ENCODE peak calls at places on chromosome 17, in five cellular contexts. One of them, this sample, is unnamed.

GRCh38 chr17:43952351-43952723 is 1.4 kb downstream of the PYY start:
- DNase-seq in stimulated activated CD8-positive, alpha-beta memory T cell treated with anti-CD3 and anti-CD28 coated beads, Interleukin-7, amount 100 ng/mL, for 1 hour: no peak
- DNase-seq in DMS153: no peak
- DNase-seq in activated naive CD4-positive, alpha-beta T cell treated with anti-CD3 and anti-CD28 coated beads for 36 hours: no peak
- DNase-seq in dermis blood vessel endothelial cell: peak; percentile 21
- DNase-seq in this sample: no peak

GRCh38 chr17:64767269-64767997 is 105.3 kb upstream of the SMURF2 start:
- DNase-seq in activated naive CD4-positive, alpha-beta T cell treated with anti-CD3 and anti-CD28 coated beads for 36 hours: no peak
- DNase-seq in DMS153: no peak
- DNase-seq in dermis blood vessel endothelial cell: no peak
- DNase-seq in stimulated activated CD8-positive, alpha-beta memory T cell treated with anti-CD3 and anti-CD28 coated beads, Interleukin-7, amount 100 ng/mL, for 1 hour: no peak
- DNase-seq in this sample: no peak

GRCh38 chr17:9645858-9646555 is 690 bp downstream of the USP43 start:
- DNase-seq in dermis blood vessel endothelial cell: peak; percentile 24
- DNase-seq in stimulated activated CD8-positive, alpha-beta memory T cell treated with anti-CD3 and anti-CD28 coated beads, Interleukin-7, amount 100 ng/mL, for 1 hour: no peak
- DNase-seq in activated naive CD4-positive, alpha-beta T cell treated with anti-CD3 and anti-CD28 coated beads for 36 hours: peak; percentile 38
- DNase-seq in DMS153: peak; percentile 0
- DNase-seq in this sample: no peak

GRCh38 chr17:57399690-57400089 is 143.4 kb downstream of the MSI2 start:
- DNase-seq in dermis blood vessel endothelial cell: no peak
- DNase-seq in activated naive CD4-positive, alpha-beta T cell treated with anti-CD3 and anti-CD28 coated beads for 36 hours: no peak
- DNase-seq in DMS153: no peak
- DNase-seq in stimulated activated CD8-positive, alpha-beta memory T cell treated with anti-CD3 and anti-CD28 coated beads, Interleukin-7, amount 100 ng/mL, for 1 hour: no peak
- DNase-seq in this sample: no peak

GRCh38 chr17:27282054-27282501 is 11.8 kb upstream of the WSB1 start:
- DNase-seq in stimulated activated CD8-positive, alpha-beta memory T cell treated with anti-CD3 and anti-CD28 coated beads, Interleukin-7, amount 100 ng/mL, for 1 hour: no peak
- DNase-seq in DMS153: no peak
- DNase-seq in activated naive CD4-positive, alpha-beta T cell treated with anti-CD3 and anti-CD28 coated beads for 36 hours: no peak
- DNase-seq in dermis blood vessel endothelial cell: no peak
- DNase-seq in this sample: no peak

GRCh38 chr17:35051183-35051578 is 12.3 kb downstream of the RFFL start:
- DNase-seq in dermis blood vessel endothelial cell: peak; percentile 42
- DNase-seq in DMS153: peak; percentile 29
- DNase-seq in activated naive CD4-positive, alpha-beta T cell treated with anti-CD3 and anti-CD28 coated beads for 36 hours: peak; percentile 50
- DNase-seq in stimulated activated CD8-positive, alpha-beta memory T cell treated with anti-CD3 and anti-CD28 coated beads, Interleukin-7, amount 100 ng/mL, for 1 hour: no peak
- DNase-seq in this sample: no peak

GRCh38 chr17:29569245-29569950 is 897 bp downstream of the TP53I13 start:
- DNase-seq in stimulated activated CD8-positive, alpha-beta memory T cell treated with anti-CD3 and anti-CD28 coated beads, Interleukin-7, amount 100 ng/mL, for 1 hour: no peak
- DNase-seq in DMS153: no peak
- DNase-seq in dermis blood vessel endothelial cell: no peak
- DNase-seq in activated naive CD4-positive, alpha-beta T cell treated with anti-CD3 and anti-CD28 coated beads for 36 hours: no peak
- DNase-seq in this sample: peak; percentile 23

GRCh38 chr17:47801906-47802305 is 19.7 kb downstream of the OSBPL7 start:
- DNase-seq in dermis blood vessel endothelial cell: no peak
- DNase-seq in DMS153: no peak
- DNase-seq in stimulated activated CD8-positive, alpha-beta memory T cell treated with anti-CD3 and anti-CD28 coated beads, Interleukin-7, amount 100 ng/mL, for 1 hour: no peak
- DNase-seq in activated naive CD4-positive, alpha-beta T cell treated with anti-CD3 and anti-CD28 coated beads for 36 hours: peak; percentile 2
- DNase-seq in this sample: no peak

GRCh38 chr17:75073618-75074047 is 14.1 kb upstream of the SLC16A5 start:
- DNase-seq in DMS153: no peak
- DNase-seq in dermis blood vessel endothelial cell: no peak
- DNase-seq in activated naive CD4-positive, alpha-beta T cell treated with anti-CD3 and anti-CD28 coated beads for 36 hours: no peak
- DNase-seq in stimulated activated CD8-positive, alpha-beta memory T cell treated with anti-CD3 and anti-CD28 coated beads, Interleukin-7, amount 100 ng/mL, for 1 hour: no peak
- DNase-seq in this sample: no peak

GRCh38 chr17:75738218-75738802 is 17.1 kb downstream of the ITGB4 start:
- DNase-seq in stimulated activated CD8-positive, alpha-beta memory T cell treated with anti-CD3 and anti-CD28 coated beads, Interleukin-7, amount 100 ng/mL, for 1 hour: no peak
- DNase-seq in DMS153: no peak
- DNase-seq in activated naive CD4-positive, alpha-beta T cell treated with anti-CD3 and anti-CD28 coated beads for 36 hours: peak; percentile 65
- DNase-seq in dermis blood vessel endothelial cell: no peak
- DNase-seq in this sample: no peak

GRCh38 chr17:77736207-77736600 is 222.3 kb upstream of the TNRC6C start:
- DNase-seq in dermis blood vessel endothelial cell: no peak
- DNase-seq in activated naive CD4-positive, alpha-beta T cell treated with anti-CD3 and anti-CD28 coated beads for 36 hours: no peak
- DNase-seq in DMS153: peak; percentile 67
- DNase-seq in stimulated activated CD8-positive, alpha-beta memory T cell treated with anti-CD3 and anti-CD28 coated beads, Interleukin-7, amount 100 ng/mL, for 1 hour: no peak
- DNase-seq in this sample: no peak

GRCh38 chr17:17379197-17379991 is 76.2 kb downstream of the NT5M start:
- DNase-seq in stimulated activated CD8-positive, alpha-beta memory T cell treated with anti-CD3 and anti-CD28 coated beads, Interleukin-7, amount 100 ng/mL, for 1 hour: no peak
- DNase-seq in dermis blood vessel endothelial cell: no peak
- DNase-seq in DMS153: no peak
- DNase-seq in activated naive CD4-positive, alpha-beta T cell treated with anti-CD3 and anti-CD28 coated beads for 36 hours: no peak
- DNase-seq in this sample: no peak

GRCh38 chr17:52201764-52202571 is 43.5 kb upstream of the CA10 start:
- DNase-seq in DMS153: no peak
- DNase-seq in activated naive CD4-positive, alpha-beta T cell treated with anti-CD3 and anti-CD28 coated beads for 36 hours: no peak
- DNase-seq in stimulated activated CD8-positive, alpha-beta memory T cell treated with anti-CD3 and anti-CD28 coated beads, Interleukin-7, amount 100 ng/mL, for 1 hour: no peak
- DNase-seq in dermis blood vessel endothelial cell: no peak
- DNase-seq in this sample: no peak

GRCh38 chr17:72439893-72440502 is 319.2 kb downstream of the SOX9 start:
- DNase-seq in DMS153: no peak
- DNase-seq in stimulated activated CD8-positive, alpha-beta memory T cell treated with anti-CD3 and anti-CD28 coated beads, Interleukin-7, amount 100 ng/mL, for 1 hour: no peak
- DNase-seq in dermis blood vessel endothelial cell: no peak
- DNase-seq in activated naive CD4-positive, alpha-beta T cell treated with anti-CD3 and anti-CD28 coated beads for 36 hours: no peak
- DNase-seq in this sample: no peak

GRCh38 chr17:17626151-17626805 is 34.8 kb upstream of the PEMT start:
- DNase-seq in activated naive CD4-positive, alpha-beta T cell treated with anti-CD3 and anti-CD28 coated beads for 36 hours: no peak
- DNase-seq in DMS153: peak; percentile 50
- DNase-seq in dermis blood vessel endothelial cell: no peak
- DNase-seq in stimulated activated CD8-positive, alpha-beta memory T cell treated with anti-CD3 and anti-CD28 coated beads, Interleukin-7, amount 100 ng/mL, for 1 hour: no peak
- DNase-seq in this sample: no peak

GRCh38 chr17:10357768-10358167 is 15.0 kb downstream of the MYH13 start:
- DNase-seq in dermis blood vessel endothelial cell: no peak
- DNase-seq in DMS153: no peak
- DNase-seq in stimulated activated CD8-positive, alpha-beta memory T cell treated with anti-CD3 and anti-CD28 coated beads, Interleukin-7, amount 100 ng/mL, for 1 hour: no peak
- DNase-seq in activated naive CD4-positive, alpha-beta T cell treated with anti-CD3 and anti-CD28 coated beads for 36 hours: peak; percentile 46
- DNase-seq in this sample: no peak

GRCh38 chr17:72416054-72416691 is 295.4 kb downstream of the SOX9 start:
- DNase-seq in dermis blood vessel endothelial cell: no peak
- DNase-seq in DMS153: no peak
- DNase-seq in activated naive CD4-positive, alpha-beta T cell treated with anti-CD3 and anti-CD28 coated beads for 36 hours: no peak
- DNase-seq in stimulated activated CD8-positive, alpha-beta memory T cell treated with anti-CD3 and anti-CD28 coated beads, Interleukin-7, amount 100 ng/mL, for 1 hour: no peak
- DNase-seq in this sample: no peak

GRCh38 chr17:81167194-81167524 is 1.1 kb upstream of the AATK start:
- DNase-seq in DMS153: no peak
- DNase-seq in dermis blood vessel endothelial cell: no peak
- DNase-seq in stimulated activated CD8-positive, alpha-beta memory T cell treated with anti-CD3 and anti-CD28 coated beads, Interleukin-7, amount 100 ng/mL, for 1 hour: no peak
- DNase-seq in activated naive CD4-positive, alpha-beta T cell treated with anti-CD3 and anti-CD28 coated beads for 36 hours: no peak
- DNase-seq in this sample: no peak

GRCh38 chr17:7426896-7427488 is 1.6 kb downstream of the SPEM2 start:
- DNase-seq in activated naive CD4-positive, alpha-beta T cell treated with anti-CD3 and anti-CD28 coated beads for 36 hours: no peak
- DNase-seq in stimulated activated CD8-positive, alpha-beta memory T cell treated with anti-CD3 and anti-CD28 coated beads, Interleukin-7, amount 100 ng/mL, for 1 hour: no peak
- DNase-seq in dermis blood vessel endothelial cell: no peak
- DNase-seq in DMS153: no peak
- DNase-seq in this sample: no peak

GRCh38 chr17:64638552-64639198 is 23.4 kb downstream of the SMURF2 start:
- DNase-seq in stimulated activated CD8-positive, alpha-beta memory T cell treated with anti-CD3 and anti-CD28 coated beads, Interleukin-7, amount 100 ng/mL, for 1 hour: no peak
- DNase-seq in DMS153: no peak
- DNase-seq in dermis blood vessel endothelial cell: no peak
- DNase-seq in activated naive CD4-positive, alpha-beta T cell treated with anti-CD3 and anti-CD28 coated beads for 36 hours: no peak
- DNase-seq in this sample: no peak

GRCh38 chr17:74006366-74006765 is 197.1 kb upstream of the RPL38 start:
- DNase-seq in dermis blood vessel endothelial cell: no peak
- DNase-seq in stimulated activated CD8-positive, alpha-beta memory T cell treated with anti-CD3 and anti-CD28 coated beads, Interleukin-7, amount 100 ng/mL, for 1 hour: no peak
- DNase-seq in activated naive CD4-positive, alpha-beta T cell treated with anti-CD3 and anti-CD28 coated beads for 36 hours: no peak
- DNase-seq in DMS153: no peak
- DNase-seq in this sample: no peak

GRCh38 chr17:38704645-38705522 is at the start of gene MLLT6:
- DNase-seq in dermis blood vessel endothelial cell: peak; percentile 80
- DNase-seq in stimulated activated CD8-positive, alpha-beta memory T cell treated with anti-CD3 and anti-CD28 coated beads, Interleukin-7, amount 100 ng/mL, for 1 hour: peak; percentile 52
- DNase-seq in DMS153: peak; percentile 33
- DNase-seq in activated naive CD4-positive, alpha-beta T cell treated with anti-CD3 and anti-CD28 coated beads for 36 hours: peak; percentile 71
- DNase-seq in this sample: peak; percentile 85

GRCh38 chr17:64480951-64481350 is 15.9 kb downstream of the POLG2 start:
- DNase-seq in stimulated activated CD8-positive, alpha-beta memory T cell treated with anti-CD3 and anti-CD28 coated beads, Interleukin-7, amount 100 ng/mL, for 1 hour: no peak
- DNase-seq in dermis blood vessel endothelial cell: no peak
- DNase-seq in DMS153: no peak
- DNase-seq in activated naive CD4-positive, alpha-beta T cell treated with anti-CD3 and anti-CD28 coated beads for 36 hours: no peak
- DNase-seq in this sample: no peak

GRCh38 chr17:63538693-63539595 is 11.3 kb upstream of the DCAF7 start:
- DNase-seq in DMS153: no peak
- DNase-seq in dermis blood vessel endothelial cell: no peak
- DNase-seq in activated naive CD4-positive, alpha-beta T cell treated with anti-CD3 and anti-CD28 coated beads for 36 hours: no peak
- DNase-seq in stimulated activated CD8-positive, alpha-beta memory T cell treated with anti-CD3 and anti-CD28 coated beads, Interleukin-7, amount 100 ng/mL, for 1 hour: no peak
- DNase-seq in this sample: no peak

GRCh38 chr17:40314557-40314953 is 5.6 kb downstream of the RARA start:
- DNase-seq in activated naive CD4-positive, alpha-beta T cell treated with anti-CD3 and anti-CD28 coated beads for 36 hours: peak; percentile 92
- DNase-seq in dermis blood vessel endothelial cell: peak; percentile 97
- DNase-seq in stimulated activated CD8-positive, alpha-beta memory T cell treated with anti-CD3 and anti-CD28 coated beads, Interleukin-7, amount 100 ng/mL, for 1 hour: peak; percentile 79
- DNase-seq in DMS153: peak; percentile 82
- DNase-seq in this sample: peak; percentile 68

GRCh38 chr17:75261336-75262111 is at the start of the genes GGA3 and MRPS7:
- DNase-seq in DMS153: peak; percentile 83
- DNase-seq in dermis blood vessel endothelial cell: peak; percentile 96
- DNase-seq in activated naive CD4-positive, alpha-beta T cell treated with anti-CD3 and anti-CD28 coated beads for 36 hours: peak; percentile 98
- DNase-seq in stimulated activated CD8-positive, alpha-beta memory T cell treated with anti-CD3 and anti-CD28 coated beads, Interleukin-7, amount 100 ng/mL, for 1 hour: peak; percentile 84
- DNase-seq in this sample: peak; percentile 95

GRCh38 chr17:62627219-62627903 is at the start of gene MRC2:
- DNase-seq in activated naive CD4-positive, alpha-beta T cell treated with anti-CD3 and anti-CD28 coated beads for 36 hours: peak; percentile 50
- DNase-seq in stimulated activated CD8-positive, alpha-beta memory T cell treated with anti-CD3 and anti-CD28 coated beads, Interleukin-7, amount 100 ng/mL, for 1 hour: no peak
- DNase-seq in dermis blood vessel endothelial cell: peak; percentile 55
- DNase-seq in DMS153: no peak
- DNase-seq in this sample: peak; percentile 82

GRCh38 chr17:69358688-69359596 is 32.0 kb upstream of the ABCA5 start:
- DNase-seq in stimulated activated CD8-positive, alpha-beta memory T cell treated with anti-CD3 and anti-CD28 coated beads, Interleukin-7, amount 100 ng/mL, for 1 hour: no peak
- DNase-seq in activated naive CD4-positive, alpha-beta T cell treated with anti-CD3 and anti-CD28 coated beads for 36 hours: peak; percentile 31
- DNase-seq in DMS153: no peak
- DNase-seq in dermis blood vessel endothelial cell: peak; percentile 13
- DNase-seq in this sample: no peak

GRCh38 chr17:34706029-34706428 is 126.6 kb downstream of the TMEM132E start:
- DNase-seq in stimulated activated CD8-positive, alpha-beta memory T cell treated with anti-CD3 and anti-CD28 coated beads, Interleukin-7, amount 100 ng/mL, for 1 hour: no peak
- DNase-seq in DMS153: no peak
- DNase-seq in dermis blood vessel endothelial cell: peak; percentile 41
- DNase-seq in activated naive CD4-positive, alpha-beta T cell treated with anti-CD3 and anti-CD28 coated beads for 36 hours: peak; percentile 47
- DNase-seq in this sample: no peak

GRCh38 chr17:46962374-46962790 is 16.7 kb downstream of the RPRML start:
- DNase-seq in stimulated activated CD8-positive, alpha-beta memory T cell treated with anti-CD3 and anti-CD28 coated beads, Interleukin-7, amount 100 ng/mL, for 1 hour: no peak
- DNase-seq in dermis blood vessel endothelial cell: peak; percentile 17
- DNase-seq in DMS153: no peak
- DNase-seq in activated naive CD4-positive, alpha-beta T cell treated with anti-CD3 and anti-CD28 coated beads for 36 hours: no peak
- DNase-seq in this sample: no peak

GRCh38 chr17:45052052-45052772 is 780 bp upstream of the DCAKD start:
- DNase-seq in DMS153: peak; percentile 62
- DNase-seq in activated naive CD4-positive, alpha-beta T cell treated with anti-CD3 and anti-CD28 coated beads for 36 hours: peak; percentile 81
- DNase-seq in stimulated activated CD8-positive, alpha-beta memory T cell treated with anti-CD3 and anti-CD28 coated beads, Interleukin-7, amount 100 ng/mL, for 1 hour: no peak
- DNase-seq in dermis blood vessel endothelial cell: peak; percentile 67
- DNase-seq in this sample: peak; percentile 65

GRCh38 chr17:34781071-34781470 is 180.2 kb downstream of the CCT6B start:
- DNase-seq in DMS153: no peak
- DNase-seq in activated naive CD4-positive, alpha-beta T cell treated with anti-CD3 and anti-CD28 coated beads for 36 hours: no peak
- DNase-seq in dermis blood vessel endothelial cell: no peak
- DNase-seq in stimulated activated CD8-positive, alpha-beta memory T cell treated with anti-CD3 and anti-CD28 coated beads, Interleukin-7, amount 100 ng/mL, for 1 hour: no peak
- DNase-seq in this sample: no peak

GRCh38 chr17:40550608-40551007 is 14.7 kb downstream of the CCR7 start:
- DNase-seq in activated naive CD4-positive, alpha-beta T cell treated with anti-CD3 and anti-CD28 coated beads for 36 hours: peak; percentile 9
- DNase-seq in dermis blood vessel endothelial cell: no peak
- DNase-seq in stimulated activated CD8-positive, alpha-beta memory T cell treated with anti-CD3 and anti-CD28 coated beads, Interleukin-7, amount 100 ng/mL, for 1 hour: no peak
- DNase-seq in DMS153: no peak
- DNase-seq in this sample: peak; percentile 81

GRCh38 chr17:62725791-62726249 is 82.3 kb downstream of the MARCHF10 start:
- DNase-seq in dermis blood vessel endothelial cell: peak; percentile 14
- DNase-seq in stimulated activated CD8-positive, alpha-beta memory T cell treated with anti-CD3 and anti-CD28 coated beads, Interleukin-7, amount 100 ng/mL, for 1 hour: no peak
- DNase-seq in activated naive CD4-positive, alpha-beta T cell treated with anti-CD3 and anti-CD28 coated beads for 36 hours: no peak
- DNase-seq in DMS153: no peak
- DNase-seq in this sample: no peak

GRCh38 chr17:39054111-39054645 is 87.0 kb upstream of the FBXO47 start:
- DNase-seq in activated naive CD4-positive, alpha-beta T cell treated with anti-CD3 and anti-CD28 coated beads for 36 hours: no peak
- DNase-seq in DMS153: no peak
- DNase-seq in dermis blood vessel endothelial cell: no peak
- DNase-seq in stimulated activated CD8-positive, alpha-beta memory T cell treated with anti-CD3 and anti-CD28 coated beads, Interleukin-7, amount 100 ng/mL, for 1 hour: no peak
- DNase-seq in this sample: no peak

GRCh38 chr17:37054894-37055293 is 106.1 kb downstream of the AATF start:
- DNase-seq in DMS153: no peak
- DNase-seq in dermis blood vessel endothelial cell: no peak
- DNase-seq in activated naive CD4-positive, alpha-beta T cell treated with anti-CD3 and anti-CD28 coated beads for 36 hours: no peak
- DNase-seq in stimulated activated CD8-positive, alpha-beta memory T cell treated with anti-CD3 and anti-CD28 coated beads, Interleukin-7, amount 100 ng/mL, for 1 hour: no peak
- DNase-seq in this sample: no peak

GRCh38 chr17:45307290-45308015 is 9.4 kb downstream of the MAP3K14 start:
- DNase-seq in dermis blood vessel endothelial cell: peak; percentile 80
- DNase-seq in activated naive CD4-positive, alpha-beta T cell treated with anti-CD3 and anti-CD28 coated beads for 36 hours: peak; percentile 77
- DNase-seq in DMS153: no peak
- DNase-seq in stimulated activated CD8-positive, alpha-beta memory T cell treated with anti-CD3 and anti-CD28 coated beads, Interleukin-7, amount 100 ng/mL, for 1 hour: no peak
- DNase-seq in this sample: peak; percentile 43

GRCh38 chr17:2749784-2750181 is 331 bp upstream of the CCDC92B start:
- DNase-seq in stimulated activated CD8-positive, alpha-beta memory T cell treated with anti-CD3 and anti-CD28 coated beads, Interleukin-7, amount 100 ng/mL, for 1 hour: peak; percentile 49
- DNase-seq in DMS153: no peak
- DNase-seq in dermis blood vessel endothelial cell: peak; percentile 83
- DNase-seq in activated naive CD4-positive, alpha-beta T cell treated with anti-CD3 and anti-CD28 coated beads for 36 hours: peak; percentile 71
- DNase-seq in this sample: peak; percentile 65

This sample was measured in ovary.